ENCODE peak calls at places on chromosomes 6 and 20, in nine cellular contexts. J, Q, V, T, H, L, I, U and B are unnamed samples.

GRCh38 chr6:31888281-31889258 is 8.9 kb downstream of the EHMT2 start:
- DNase-seq in V (no peak), H (no peak), J (peak), U (peak), I (no peak), L (peak), T (no peak), Q (no peak), B (no peak)

GRCh38 chr6:11008821-11009220 is 35.3 kb downstream of the ELOVL2 start:
- DNase-seq in I (peak), H (no peak), L (no peak), U (no peak), Q (peak), J (no peak), V (no peak), T (no peak), B (no peak)

GRCh38 chr20:64099086-64099786 is 8.1 kb downstream of the NPBWR2 start:
- DNase-seq in H (no peak), Q (no peak), J (peak), T (no peak), U (no peak), I (no peak), L (no peak), V (no peak), B (no peak)

GRCh38 chr6:13648850-13649249 is 33.7 kb downstream of the NOL7 start:
- DNase-seq in V (no peak), U (no peak), I (no peak), J (no peak), H (no peak), L (no peak), Q (no peak), T (no peak), B (no peak)

GRCh38 chr20:6783752-6784725 is 16.6 kb downstream of the BMP2 start:
- DNase-seq in H (no peak), Q (no peak), I (peak), V (no peak), U (no peak), J (no peak), T (no peak), L (no peak), B (no peak)

GRCh38 chr6:31366693-31367470 is 9.9 kb upstream of the HLA-B start:
- DNase-seq in L (peak), I (peak), Q (peak), T (peak), J (peak), H (peak), V (peak), U (peak), B (peak)

GRCh38 chr6:57216235-57217101 is 5.6 kb downstream of the RAB23 start:
- DNase-seq in L (no peak), U (no peak), H (no peak), V (peak), I (no peak), J (no peak), Q (peak), T (no peak), B (no peak)

GRCh38 chr6:39362487-39362865 is 40.0 kb upstream of the KCNK16 start:
- DNase-seq in U (no peak), I (peak), Q (peak), J (no peak), V (peak), L (no peak), H (peak), T (no peak), B (no peak)

GRCh38 chr6:98832282-98833100 is 1.9 kb upstream of the POU3F2 start:
- DNase-seq in Q (peak), V (peak), I (peak), U (no peak), J (no peak), L (no peak), H (no peak), T (peak), B (no peak)

GRCh38 chr20:32128167-32128566 is 18.7 kb downstream of the TM9SF4 start:
- DNase-seq in I (no peak), L (no peak), V (no peak), U (no peak), H (no peak), J (no peak), Q (no peak), T (no peak), B (no peak)

GRCh38 chr6:28988536-28989415 is 16.3 kb downstream of the ZNF311 start:
- DNase-seq in U (peak), Q (peak), V (peak), I (peak), J (no peak), T (no peak), H (peak), L (peak), B (peak)

GRCh38 chr6:3176562-3177355 is 19.4 kb upstream of the TUBB2A start:
- DNase-seq in L (no peak), J (peak), T (peak), H (peak), U (peak), V (peak), Q (peak), I (peak), B (peak)

GRCh38 chr6:135182993-135183531 is 2.0 kb downstream of the MYB start:
- DNase-seq in U (peak), V (no peak), Q (peak), H (peak), J (peak), T (no peak), I (no peak), L (no peak), B (no peak)

GRCh38 chr6:156423829-156424228 is 353.3 kb upstream of the ARID1B start:
- DNase-seq in L (no peak), J (no peak), V (no peak), T (no peak), U (no peak), H (no peak), Q (no peak), I (no peak), B (no peak)

GRCh38 chr6:137954253-137954652 is 87.2 kb downstream of the TNFAIP3 start:
- DNase-seq in H (no peak), Q (no peak), V (no peak), I (no peak), L (no peak), U (no peak), T (no peak), J (no peak), B (no peak)